ENCODE peak calls at places on chromosomes 11 and 22, in six cellular contexts. H is ovary, Y is fibroblast of lung, X is mammary epithelial cell, I is Caco-2, Q is left ventricle myocardium inferior. S is an unnamed sample.
A peak's percentile ranks its signal among the peaks of the same experiment; 100 is the strongest.

GRCh38 chr11:64489831-64490441 is 101.1 kb upstream of the SLC22A12 start:
- DNase-seq in H (peak; percentile 33), Y (peak; percentile 27), X (peak; percentile 27), I (peak; percentile 80), Q (peak; percentile 25), S (peak; percentile 57)

GRCh38 chr11:131413217-131413616 is 42.8 kb downstream of the NTM start:
- DNase-seq in H (no peak), Y (no peak), X (no peak), I (no peak), Q (no peak), S (no peak)

GRCh38 chr11:101862410-101863233 is 52.2 kb upstream of the CEP126 start:
- DNase-seq in H (peak; percentile 36), Y (peak; percentile 81), X (peak; percentile 37), I (peak; percentile 81), Q (no peak), S (peak; percentile 47)

GRCh38 chr22:22689621-22690345 is 45.4 kb downstream of the GGTLC2 start:
- DNase-seq in H (no peak), Y (no peak), X (no peak), I (no peak), Q (no peak), S (no peak)

GRCh38 chr11:17073370-17074027 is 4.0 kb downstream of the RPS13 start:
- DNase-seq in H (no peak), Y (no peak), X (no peak), I (no peak), Q (no peak), S (no peak)

GRCh38 chr22:24554316-24555159 is at the start of gene GUCD1:
- DNase-seq in H (no peak), Y (peak; percentile 61), X (peak; percentile 36), I (no peak), Q (peak; percentile 22), S (peak; percentile 37)

GRCh38 chr11:66334605-66335442 is 1.4 kb downstream of the RIN1 start:
- DNase-seq in H (no peak), Y (no peak), X (no peak), I (no peak), Q (no peak), S (no peak)

GRCh38 chr22:17767236-17768065 is 6.8 kb downstream of the BID start:
- DNase-seq in H (no peak), Y (no peak), X (peak; percentile 27), I (no peak), Q (no peak), S (no peak)

GRCh38 chr11:7592706-7593105 is 78.9 kb downstream of the PPFIBP2 start:
- DNase-seq in H (no peak), Y (peak; percentile 59), X (peak; percentile 95), I (no peak), Q (peak; percentile 48), S (peak; percentile 84)

GRCh38 chr11:58958500-58958899 is 19.2 kb downstream of the GLYATL1 start:
- DNase-seq in H (peak; percentile 21), Y (no peak), X (no peak), I (peak; percentile 48), Q (no peak), S (no peak)

GRCh38 chr22:43044402-43044801 is 29.5 kb upstream of the PACSIN2 start:
- DNase-seq in H (no peak), Y (no peak), X (no peak), I (no peak), Q (no peak), S (no peak)

GRCh38 chr11:28366549-28367341 is 258.6 kb downstream of the METTL15 start:
- DNase-seq in H (no peak), Y (peak; percentile 29), X (no peak), I (no peak), Q (no peak), S (no peak)

GRCh38 chr22:38446018-38446601 is 8.9 kb downstream of the KCNJ4 start:
- DNase-seq in H (no peak), Y (no peak), X (no peak), I (no peak), Q (no peak), S (no peak)

GRCh38 chr22:34800265-34800664 is 265.7 kb upstream of the ISX start:
- DNase-seq in H (no peak), Y (no peak), X (peak; percentile 51), I (no peak), Q (no peak), S (peak; percentile 24)

GRCh38 chr11:122375687-122376399 is 259.8 kb upstream of the BLID start:
- DNase-seq in H (no peak), Y (peak; percentile 56), X (peak; percentile 74), I (no peak), Q (no peak), S (peak; percentile 59)

GRCh38 chr22:29079218-29079901 is 6.5 kb downstream of the KREMEN1 start:
- DNase-seq in H (no peak), Y (no peak), X (no peak), I (no peak), Q (no peak), S (no peak)

GRCh38 chr11:69928124-69928523 is 108.9 kb upstream of the FGF3 start:
- DNase-seq in H (no peak), Y (no peak), X (no peak), I (no peak), Q (no peak), S (no peak)

GRCh38 chr11:23574149-23574548 is 713.9 kb upstream of the CCDC179 start:
- DNase-seq in H (no peak), Y (no peak), X (no peak), I (no peak), Q (no peak), S (no peak)

GRCh38 chr11:86132667-86133310 is 63.9 kb upstream of the PICALM start:
- DNase-seq in H (no peak), Y (no peak), X (no peak), I (no peak), Q (no peak), S (no peak)

GRCh38 chr11:116790167-116791001 is 1.3 kb downstream of the APOA5 start:
- DNase-seq in H (no peak), Y (no peak), X (no peak), I (no peak), Q (no peak), S (no peak)

GRCh38 chr22:24068717-24069116 is 57.6 kb downstream of the CABIN1 start:
- DNase-seq in H (no peak), Y (no peak), X (no peak), I (no peak), Q (no peak), S (no peak)

GRCh38 chr22:45709866-45710265 is 38.2 kb downstream of the ATXN10 start:
- DNase-seq in H (no peak), Y (peak; percentile 28), X (peak; percentile 45), I (no peak), Q (no peak), S (peak; percentile 50)

GRCh38 chr22:25668437-25668836 is 73.6 kb upstream of the MYO18B start:
- DNase-seq in H (peak; percentile 68), Y (peak; percentile 95), X (peak; percentile 46), I (no peak), Q (no peak), S (peak; percentile 36)

DNA sequence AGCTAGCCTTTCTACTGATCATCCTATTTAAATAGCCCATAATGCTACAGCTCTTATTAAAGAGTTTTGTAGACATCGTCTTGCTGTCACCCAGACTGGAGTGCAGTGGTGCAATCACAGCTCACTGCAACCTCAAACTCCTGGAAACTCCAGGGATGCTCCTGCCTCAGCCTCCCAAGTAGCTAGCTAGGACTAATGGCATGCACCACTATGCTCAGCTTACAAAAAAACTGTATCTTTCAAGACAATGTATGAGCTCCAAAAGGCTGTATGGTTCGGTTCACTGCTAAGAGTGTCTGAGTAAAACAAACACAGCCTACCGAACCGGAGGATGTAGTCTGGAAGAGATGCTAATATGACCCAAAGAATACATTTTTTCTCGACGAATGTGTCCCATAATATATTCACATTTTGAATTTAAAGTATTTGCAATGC is 2.6 kb downstream of the TAF1D start:
- DNase-seq in H (no peak), Y (no peak), X (peak; percentile 41), I (no peak), Q (no peak), S (no peak)
- H3K9me3 ChIP-seq in H (no peaks in the 10 kb centered on the region), Y (no peaks in the 10 kb centered on the region), X (no peaks in the 10 kb centered on the region), I (no peaks in the 10 kb centered on the region), Q (no peaks in the 10 kb centered on the region), S (no peaks in the 10 kb centered on the region)

GRCh38 chr22:19878461-19879247 is 24.0 kb upstream of the GNB1L start:
- DNase-seq in H (peak; percentile 13), Y (peak; percentile 59), X (no peak), I (no peak), Q (no peak), S (no peak)
- H3K4me3 ChIP-seq in H (no peak overlapping the region), Y (no peak overlapping the region), X (no peak overlapping the region), I (no peak overlapping the region), Q (no peak overlapping the region), S (no peak overlapping the region)

GRCh38 chr11:47500121-47500520 is 51.2 kb upstream of the RAPSN start:
- DNase-seq in H (no peak), Y (no peak), X (no peak), I (no peak), Q (no peak), S (no peak)

GRCh38 chr11:47503227-47503626 is 49.7 kb downstream of the CELF1 start:
- DNase-seq in H (no peak), Y (no peak), X (no peak), I (no peak), Q (no peak), S (no peak)

GRCh38 chr11:47501095-47501494 is 51.8 kb downstream of the CELF1 start:
- DNase-seq in H (no peak), Y (no peak), X (no peak), I (no peak), Q (no peak), S (no peak)

GRCh38 chr11:47504910-47505309 is 48.0 kb downstream of the CELF1 start:
- DNase-seq in H (no peak), Y (no peak), X (no peak), I (no peak), Q (no peak), S (no peak)

GRCh38 chr11:47502767-47503166 is 50.2 kb downstream of the CELF1 start:
- DNase-seq in H (no peak), Y (no peak), X (no peak), I (no peak), Q (no peak), S (no peak)
- H3K36me3 ChIP-seq in H (no peaks in the 10 kb centered on the region), Y (no peaks in the 10 kb centered on the region), X (peaks cover 8% of the 10 kb centered on the region), I (no peaks in the 10 kb centered on the region), Q (no peaks in the 10 kb centered on the region), S (peaks cover 39% of the 10 kb centered on the region)

DNA sequence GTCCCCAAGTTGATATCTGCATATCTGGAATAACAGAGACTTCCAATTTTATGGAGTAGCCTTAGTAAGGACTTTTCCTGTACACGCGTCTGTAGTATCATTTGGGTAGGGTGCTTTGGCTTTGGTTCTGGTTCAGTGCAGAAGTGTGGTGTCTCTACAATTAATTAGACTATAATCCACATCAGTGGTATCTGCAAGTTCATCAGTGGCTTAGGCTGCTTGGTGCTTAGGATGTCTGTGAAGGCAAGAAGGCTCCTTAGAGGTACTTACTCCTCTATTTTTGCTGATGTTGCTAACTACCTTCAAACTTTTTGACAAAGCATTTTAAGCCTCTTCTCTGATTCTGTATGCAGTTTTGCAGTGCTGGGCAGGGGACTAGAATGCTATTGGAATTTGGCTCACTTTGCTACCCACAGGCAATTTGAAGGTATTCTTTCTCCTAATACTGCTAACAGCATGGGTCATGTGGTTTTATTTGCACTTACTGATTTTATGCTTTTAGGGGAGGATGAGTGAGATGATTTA is 49.4 kb downstream of the KCNQ1OT1 start:
- DNase-seq in H (no peak), Y (no peak), X (no peak), I (no peak), Q (no peak), S (no peak)
- H3K9me3 ChIP-seq in H (peaks cover 6% of the 10 kb centered on the region), Y (no peaks in the 10 kb centered on the region), X (peaks cover 31% of the 10 kb centered on the region), I (peaks cover 89% of the 10 kb centered on the region), Q (peaks cover 100% of the 10 kb centered on the region), S (peaks cover 40% of the 10 kb centered on the region)